ENCODE peak calls at places on chromosome 15, in six cellular contexts. One of them, this sample, is unnamed.

GRCh38 chr15:75732809-75733451 is 20.3 kb upstream of the CSPG4 start:
- DNase-seq in nephron progenitor cell: peak
- DNase-seq in activated CD8-positive, alpha-beta memory T cell treated with anti-CD3 and anti-CD28 coated beads, Interleukin-2, amount 50 U/mL, for 48 hours: peak
- DNase-seq in HEK293T: peak
- DNase-seq in kidney glomerular epithelial cell: peak
- DNase-seq in Calu3: peak
- DNase-seq in this sample: peak

GRCh38 chr15:101050647-101051290 is 131.6 kb downstream of the LRRK1 start:
- DNase-seq in kidney glomerular epithelial cell: no peak
- DNase-seq in Calu3: no peak
- DNase-seq in HEK293T: no peak
- DNase-seq in nephron progenitor cell: no peak
- DNase-seq in activated CD8-positive, alpha-beta memory T cell treated with anti-CD3 and anti-CD28 coated beads, Interleukin-2, amount 50 U/mL, for 48 hours: peak
- DNase-seq in this sample: no peak

GRCh38 chr15:62822228-62822627 is 220.3 kb upstream of the TPM1 start:
- DNase-seq in nephron progenitor cell: no peak
- DNase-seq in kidney glomerular epithelial cell: no peak
- DNase-seq in HEK293T: no peak
- DNase-seq in Calu3: no peak
- DNase-seq in activated CD8-positive, alpha-beta memory T cell treated with anti-CD3 and anti-CD28 coated beads, Interleukin-2, amount 50 U/mL, for 48 hours: no peak
- DNase-seq in this sample: no peak

GRCh38 chr15:39468341-39468740 is 112.5 kb upstream of the THBS1 start:
- DNase-seq in kidney glomerular epithelial cell: no peak
- DNase-seq in activated CD8-positive, alpha-beta memory T cell treated with anti-CD3 and anti-CD28 coated beads, Interleukin-2, amount 50 U/mL, for 48 hours: no peak
- DNase-seq in Calu3: no peak
- DNase-seq in nephron progenitor cell: no peak
- DNase-seq in HEK293T: no peak
- DNase-seq in this sample: no peak

GRCh38 chr15:85312925-85313324 is 67.5 kb upstream of the AKAP13 start:
- DNase-seq in kidney glomerular epithelial cell: peak
- DNase-seq in HEK293T: no peak
- DNase-seq in nephron progenitor cell: no peak
- DNase-seq in Calu3: no peak
- DNase-seq in activated CD8-positive, alpha-beta memory T cell treated with anti-CD3 and anti-CD28 coated beads, Interleukin-2, amount 50 U/mL, for 48 hours: no peak
- DNase-seq in this sample: no peak

GRCh38 chr15:74196175-74196574 is 6.4 kb downstream of the STRA6 start:
- DNase-seq in kidney glomerular epithelial cell: peak
- DNase-seq in HEK293T: no peak
- DNase-seq in Calu3: peak
- DNase-seq in nephron progenitor cell: no peak
- DNase-seq in activated CD8-positive, alpha-beta memory T cell treated with anti-CD3 and anti-CD28 coated beads, Interleukin-2, amount 50 U/mL, for 48 hours: no peak
- DNase-seq in this sample: peak

GRCh38 chr15:66832679-66833078 is 130.6 kb downstream of the SMAD6 start:
- DNase-seq in nephron progenitor cell: no peak
- DNase-seq in HEK293T: no peak
- DNase-seq in Calu3: no peak
- DNase-seq in kidney glomerular epithelial cell: no peak
- DNase-seq in activated CD8-positive, alpha-beta memory T cell treated with anti-CD3 and anti-CD28 coated beads, Interleukin-2, amount 50 U/mL, for 48 hours: no peak
- DNase-seq in this sample: no peak

GRCh38 chr15:48851956-48852355 is 26.0 kb upstream of the EID1 start:
- DNase-seq in kidney glomerular epithelial cell: no peak
- DNase-seq in nephron progenitor cell: no peak
- DNase-seq in activated CD8-positive, alpha-beta memory T cell treated with anti-CD3 and anti-CD28 coated beads, Interleukin-2, amount 50 U/mL, for 48 hours: no peak
- DNase-seq in Calu3: no peak
- DNase-seq in HEK293T: no peak
- DNase-seq in this sample: no peak

GRCh38 chr15:70870066-70870465 is 16.1 kb upstream of the LARP6 start:
- DNase-seq in HEK293T: no peak
- DNase-seq in kidney glomerular epithelial cell: no peak
- DNase-seq in Calu3: no peak
- DNase-seq in nephron progenitor cell: no peak
- DNase-seq in activated CD8-positive, alpha-beta memory T cell treated with anti-CD3 and anti-CD28 coated beads, Interleukin-2, amount 50 U/mL, for 48 hours: no peak
- DNase-seq in this sample: no peak

GRCh38 chr15:99343836-99344551 is 92.7 kb downstream of the LRRC28 start:
- DNase-seq in nephron progenitor cell: peak
- DNase-seq in activated CD8-positive, alpha-beta memory T cell treated with anti-CD3 and anti-CD28 coated beads, Interleukin-2, amount 50 U/mL, for 48 hours: peak
- DNase-seq in HEK293T: peak
- DNase-seq in Calu3: peak
- DNase-seq in kidney glomerular epithelial cell: no peak
- DNase-seq in this sample: no peak

GRCh38 chr15:40469776-40470390 is 901 bp upstream of the CHST14 start:
- DNase-seq in Calu3: no peak
- DNase-seq in kidney glomerular epithelial cell: no peak
- DNase-seq in activated CD8-positive, alpha-beta memory T cell treated with anti-CD3 and anti-CD28 coated beads, Interleukin-2, amount 50 U/mL, for 48 hours: no peak
- DNase-seq in nephron progenitor cell: no peak
- DNase-seq in HEK293T: no peak
- DNase-seq in this sample: no peak

GRCh38 chr15:36415643-36416042 is 163.8 kb upstream of the CDIN1 start:
- DNase-seq in Calu3: no peak
- DNase-seq in activated CD8-positive, alpha-beta memory T cell treated with anti-CD3 and anti-CD28 coated beads, Interleukin-2, amount 50 U/mL, for 48 hours: no peak
- DNase-seq in kidney glomerular epithelial cell: peak
- DNase-seq in nephron progenitor cell: no peak
- DNase-seq in HEK293T: no peak
- DNase-seq in this sample: no peak

GRCh38 chr15:70530503-70530902 is 232.9 kb downstream of the UACA start:
- DNase-seq in activated CD8-positive, alpha-beta memory T cell treated with anti-CD3 and anti-CD28 coated beads, Interleukin-2, amount 50 U/mL, for 48 hours: peak
- DNase-seq in nephron progenitor cell: no peak
- DNase-seq in HEK293T: no peak
- DNase-seq in Calu3: no peak
- DNase-seq in kidney glomerular epithelial cell: no peak
- DNase-seq in this sample: no peak

GRCh38 chr15:47616876-47617275 is 100.4 kb upstream of the SEMA6D start:
- DNase-seq in nephron progenitor cell: no peak
- DNase-seq in Calu3: no peak
- DNase-seq in HEK293T: no peak
- DNase-seq in activated CD8-positive, alpha-beta memory T cell treated with anti-CD3 and anti-CD28 coated beads, Interleukin-2, amount 50 U/mL, for 48 hours: no peak
- DNase-seq in kidney glomerular epithelial cell: no peak
- DNase-seq in this sample: no peak

GRCh38 chr15:71093089-71094024 is 21.9 kb upstream of the THSD4 start:
- DNase-seq in nephron progenitor cell: no peak
- DNase-seq in HEK293T: no peak
- DNase-seq in Calu3: peak
- DNase-seq in kidney glomerular epithelial cell: peak
- DNase-seq in activated CD8-positive, alpha-beta memory T cell treated with anti-CD3 and anti-CD28 coated beads, Interleukin-2, amount 50 U/mL, for 48 hours: no peak
- DNase-seq in this sample: peak

GRCh38 chr15:60804986-60805949 is 326.3 kb upstream of the ICE2 start:
- DNase-seq in HEK293T: no peak
- DNase-seq in activated CD8-positive, alpha-beta memory T cell treated with anti-CD3 and anti-CD28 coated beads, Interleukin-2, amount 50 U/mL, for 48 hours: no peak
- DNase-seq in kidney glomerular epithelial cell: peak
- DNase-seq in Calu3: no peak
- DNase-seq in nephron progenitor cell: no peak
- DNase-seq in this sample: no peak

GRCh38 chr15:50418041-50418583 is 6.1 kb upstream of the USP8 start:
- DNase-seq in activated CD8-positive, alpha-beta memory T cell treated with anti-CD3 and anti-CD28 coated beads, Interleukin-2, amount 50 U/mL, for 48 hours: no peak
- DNase-seq in nephron progenitor cell: no peak
- DNase-seq in HEK293T: no peak
- DNase-seq in Calu3: peak
- DNase-seq in kidney glomerular epithelial cell: no peak
- DNase-seq in this sample: peak

GRCh38 chr15:70892912-70893560 is 410 bp downstream of the LRRC49 start:
- DNase-seq in Calu3: peak
- DNase-seq in HEK293T: peak
- DNase-seq in nephron progenitor cell: no peak
- DNase-seq in kidney glomerular epithelial cell: peak
- DNase-seq in activated CD8-positive, alpha-beta memory T cell treated with anti-CD3 and anti-CD28 coated beads, Interleukin-2, amount 50 U/mL, for 48 hours: no peak
- DNase-seq in this sample: no peak

GRCh38 chr15:63915888-63916731 is 82.4 kb upstream of the HERC1 start:
- DNase-seq in Calu3: peak
- DNase-seq in nephron progenitor cell: peak
- DNase-seq in activated CD8-positive, alpha-beta memory T cell treated with anti-CD3 and anti-CD28 coated beads, Interleukin-2, amount 50 U/mL, for 48 hours: no peak
- DNase-seq in HEK293T: peak
- DNase-seq in kidney glomerular epithelial cell: peak
- DNase-seq in this sample: no peak

GRCh38 chr15:100592898-100593297 is 9.1 kb downstream of the LINS1 start:
- DNase-seq in nephron progenitor cell: no peak
- DNase-seq in kidney glomerular epithelial cell: no peak
- DNase-seq in HEK293T: no peak
- DNase-seq in Calu3: no peak
- DNase-seq in activated CD8-positive, alpha-beta memory T cell treated with anti-CD3 and anti-CD28 coated beads, Interleukin-2, amount 50 U/mL, for 48 hours: no peak
- DNase-seq in this sample: no peak

GRCh38 chr15:69664572-69665326 is 212.1 kb downstream of the RPLP1 start:
- DNase-seq in activated CD8-positive, alpha-beta memory T cell treated with anti-CD3 and anti-CD28 coated beads, Interleukin-2, amount 50 U/mL, for 48 hours: no peak
- DNase-seq in kidney glomerular epithelial cell: peak
- DNase-seq in nephron progenitor cell: no peak
- DNase-seq in Calu3: no peak
- DNase-seq in HEK293T: no peak
- DNase-seq in this sample: no peak

GRCh38 chr15:76058714-76059319 is 968 bp upstream of the TMEM266 start:
- DNase-seq in Calu3: peak
- DNase-seq in activated CD8-positive, alpha-beta memory T cell treated with anti-CD3 and anti-CD28 coated beads, Interleukin-2, amount 50 U/mL, for 48 hours: peak
- DNase-seq in kidney glomerular epithelial cell: peak
- DNase-seq in HEK293T: peak
- DNase-seq in nephron progenitor cell: peak
- DNase-seq in this sample: no peak

GRCh38 chr15:89002281-89002761 is 85.9 kb upstream of the ABHD2 start:
- DNase-seq in nephron progenitor cell: no peak
- DNase-seq in HEK293T: no peak
- DNase-seq in activated CD8-positive, alpha-beta memory T cell treated with anti-CD3 and anti-CD28 coated beads, Interleukin-2, amount 50 U/mL, for 48 hours: no peak
- DNase-seq in kidney glomerular epithelial cell: peak
- DNase-seq in Calu3: no peak
- DNase-seq in this sample: no peak

GRCh38 chr15:69308949-69309348 is 10.2 kb downstream of the PAQR5 start:
- DNase-seq in Calu3: no peak
- DNase-seq in HEK293T: no peak
- DNase-seq in nephron progenitor cell: no peak
- DNase-seq in kidney glomerular epithelial cell: no peak
- DNase-seq in activated CD8-positive, alpha-beta memory T cell treated with anti-CD3 and anti-CD28 coated beads, Interleukin-2, amount 50 U/mL, for 48 hours: no peak
- DNase-seq in this sample: no peak

This sample was measured in HCT116.